ENCODE peak calls at places on chromosomes 6 and 20, in eight cellular contexts. W, I, C, P, F, Y, S and B are unnamed samples.

GRCh38 chr20:16747291-16747811 is 807 bp upstream of the OTOR start:
- DNase-seq in F (no peak), C (no peak), P (no peak), S (no peak), I (no peak), W (no peak), Y (no peak), B (no peak)

GRCh38 chr20:19688031-19688806 is 69.8 kb upstream of the RIN2 start:
- DNase-seq in I (peak), F (no peak), C (peak), P (no peak), W (peak), S (peak), Y (no peak), B (peak)

GRCh38 chr6:15443119-15443518 is 197.2 kb downstream of the JARID2 start:
- DNase-seq in S (peak), C (peak), Y (no peak), W (peak), F (no peak), I (no peak), P (no peak), B (peak)

GRCh38 chr6:9225441-9225871 is 790.1 kb upstream of the SLC35B3 start:
- DNase-seq in P (no peak), Y (no peak), I (no peak), C (no peak), F (no peak), W (peak), S (peak), B (no peak)

GRCh38 chr20:57008217-57008616 is 258.2 kb downstream of the BMP7 start:
- DNase-seq in I (no peak), P (no peak), S (no peak), W (peak), C (peak), F (no peak), Y (no peak), B (no peak)

GRCh38 chr20:47353697-47354387 is 2.7 kb downstream of the ZMYND8 start:
- DNase-seq in F (no peak), I (no peak), W (no peak), P (no peak), S (peak), C (no peak), Y (no peak), B (no peak)

GRCh38 chr6:223763-224162 is 68.5 kb upstream of the DUSP22 start:
- DNase-seq in F (peak), I (no peak), Y (no peak), C (no peak), W (peak), S (no peak), P (no peak), B (peak)

GRCh38 chr6:39204646-39205244 is 24.5 kb downstream of the KCNK5 start:
- DNase-seq in P (no peak), F (no peak), S (no peak), W (no peak), I (no peak), C (no peak), Y (no peak), B (no peak)

GRCh38 chr6:49551126-49551865 is 828 bp downstream of the C6orf141 start:
- DNase-seq in F (no peak), P (peak), S (no peak), C (peak), Y (no peak), I (no peak), W (peak), B (no peak)

GRCh38 chr6:116410945-116411623 is 40.3 kb downstream of the DSE start:
- DNase-seq in S (peak), I (no peak), W (peak), C (no peak), Y (no peak), F (no peak), P (no peak), B (peak)

GRCh38 chr6:160966493-160967229 is 24.9 kb upstream of the MAP3K4 start:
- DNase-seq in W (no peak), P (no peak), S (no peak), I (no peak), F (no peak), Y (no peak), C (no peak), B (no peak)

GRCh38 chr6:120147218-120147871 is 797.8 kb upstream of the MAN1A1 start:
- DNase-seq in Y (no peak), W (no peak), P (no peak), C (no peak), I (no peak), F (no peak), S (no peak), B (no peak)

GRCh38 chr20:54195483-54196472 is 12.1 kb upstream of the PFDN4 start:
- DNase-seq in C (no peak), W (no peak), S (no peak), I (no peak), P (no peak), Y (no peak), F (no peak), B (no peak)

GRCh38 chr6:72554761-72555221 is 67.1 kb upstream of the KCNQ5 start:
- DNase-seq in F (no peak), S (peak), I (peak), W (peak), P (no peak), Y (no peak), C (peak), B (no peak)

GRCh38 chr6:27452496-27452897 is 20.4 kb downstream of the ZNF184 start:
- DNase-seq in W (no peak), F (no peak), S (peak), P (no peak), Y (no peak), C (no peak), I (no peak), B (peak)

GRCh38 chr6:118263929-118264486 is 284.1 kb upstream of the PLN start:
- DNase-seq in W (peak), C (peak), I (no peak), F (no peak), S (peak), P (no peak), Y (no peak), B (peak)

GRCh38 chr6:93105017-93105416 is 314.3 kb downstream of the EPHA7 start:
- DNase-seq in S (peak), P (no peak), F (no peak), C (no peak), I (no peak), W (no peak), Y (no peak), B (no peak)

GRCh38 chr20:37451616-37452015 is 69.4 kb upstream of the NNAT start:
- DNase-seq in C (no peak), W (no peak), S (no peak), Y (no peak), F (no peak), I (no peak), P (no peak), B (no peak)

GRCh38 chr6:52994031-52994788 is 874 bp downstream of the GSTA4 start:
- DNase-seq in S (peak), I (no peak), F (no peak), P (no peak), C (peak), Y (no peak), W (peak), B (peak)

GRCh38 chr6:87754828-87755227 is 52.8 kb upstream of the AKIRIN2 start:
- DNase-seq in S (no peak), F (no peak), I (no peak), C (no peak), W (no peak), Y (no peak), P (no peak), B (no peak)

GRCh38 chr6:118746100-118746874 is 94.9 kb upstream of the CEP85L start:
- DNase-seq in W (no peak), Y (no peak), C (no peak), S (no peak), P (peak), F (no peak), I (no peak), B (no peak)

GRCh38 chr20:25706793-25707192 is 10.1 kb upstream of the ZNF337 start:
- DNase-seq in F (peak), Y (peak), W (no peak), C (no peak), P (no peak), I (no peak), S (no peak), B (no peak)

GRCh38 chr6:100465701-100466409 is 1.1 kb upstream of the SIM1 start:
- DNase-seq in P (no peak), W (no peak), S (no peak), I (no peak), C (no peak), F (no peak), Y (no peak), B (no peak)

GRCh38 chr6:153272201-153272980 is 141.3 kb upstream of the RGS17 start:
- DNase-seq in Y (no peak), F (no peak), C (no peak), S (no peak), I (no peak), W (no peak), P (no peak), B (no peak)

GRCh38 chr6:107103082-107103481 is 12.2 kb downstream of the BEND3 start:
- DNase-seq in F (no peak), Y (no peak), I (no peak), W (no peak), C (no peak), P (no peak), S (no peak), B (no peak)

GRCh38 chr6:119349341-119350201 is at the start of gene MAN1A1:
- DNase-seq in S (peak), Y (peak), P (peak), W (peak), I (peak), F (peak), C (peak), B (peak)

GRCh38 chr6:133983099-133983939 is 30.3 kb downstream of the TBPL1 start:
- DNase-seq in I (no peak), F (peak), C (peak), Y (peak), P (peak), W (peak), S (peak), B (no peak)

GRCh38 chr6:164290101-164290500 is 875.6 kb downstream of the QKI start:
- DNase-seq in W (no peak), Y (no peak), P (no peak), F (no peak), I (no peak), C (no peak), S (no peak), B (peak)